ENCODE peak calls at places on chromosomes 7 and 10, in four cellular contexts. K is K562, H is WTC11, N is GM12878. O is an unnamed sample.

GRCh38 chr7:26525413-26526287 is 234.0 kb downstream of the SNX10 start:
- DNase-seq in K (no peak), N (no peak), H (no peak), O (no peak)

GRCh38 chr10:72756674-72757385 is 64.9 kb downstream of the MCU start:
- DNase-seq in N (no peak), H (peak), K (no peak), O (no peak)

GRCh38 chr7:48411619-48412018 is 240.4 kb downstream of the ABCA13 start:
- DNase-seq in H (no peak), K (no peak), N (no peak), O (no peak)

GRCh38 chr7:113840954-113841353 is 77.9 kb downstream of the PPP1R3A start:
- DNase-seq in H (no peak), K (no peak), N (no peak), O (no peak)

GRCh38 chr7:84372155-84372621 is 177.6 kb upstream of the SEMA3A start:
- DNase-seq in N (no peak), K (peak), H (no peak), O (no peak)

GRCh38 chr10:95544783-95545500 is 16.2 kb downstream of the SORBS1 start:
- DNase-seq in N (no peak), K (peak), H (no peak), O (no peak)

GRCh38 chr7:146172112-146172511 is 55.5 kb downstream of the CNTNAP2 start:
- DNase-seq in N (no peak), H (no peak), K (no peak), O (no peak)

GRCh38 chr7:100966542-100967291 is 2.6 kb upstream of the MUC12 start:
- DNase-seq in N (no peak), K (no peak), H (peak), O (no peak)

GRCh38 chr7:74656421-74656910 is 1.1 kb upstream of the GTF2I start:
- DNase-seq in H (peak), N (no peak), K (peak), O (peak)

GRCh38 chr7:2554654-2555053 is 670 bp downstream of the BRAT1 start:
- DNase-seq in N (no peak), K (peak), H (no peak), O (no peak)

GRCh38 chr10:111347386-111348005 is 270.7 kb downstream of the ADRA2A start:
- DNase-seq in K (no peak), N (no peak), H (no peak), O (no peak)

GRCh38 chr7:132919776-132920175 is 162.1 kb downstream of the CHCHD3 start:
- DNase-seq in K (no peak), N (no peak), H (no peak), O (no peak)

GRCh38 chr7:133650067-133650466 is 397.2 kb downstream of the EXOC4 start:
- DNase-seq in N (no peak), K (no peak), H (no peak), O (no peak)

GRCh38 chr7:150755473-150756099 is 18.4 kb downstream of the GIMAP5 start:
- DNase-seq in N (peak), K (no peak), H (no peak), O (no peak)

GRCh38 chr7:84247591-84247990 is 53.0 kb upstream of the SEMA3A start:
- DNase-seq in H (no peak), N (no peak), K (no peak), O (no peak)

GRCh38 chr10:104033966-104034365 is 51.7 kb downstream of the COL17A1 start:
- DNase-seq in K (no peak), N (no peak), H (no peak), O (no peak)

GRCh38 chr7:84529480-84530205 is 335.1 kb upstream of the SEMA3A start:
- DNase-seq in H (no peak), K (no peak), N (no peak), O (no peak)

GRCh38 chr10:61609609-61610166 is 53.0 kb upstream of the CABCOCO1 start:
- DNase-seq in K (no peak), N (no peak), H (no peak), O (no peak)

GRCh38 chr10:101085846-101086245 is 24.1 kb downstream of the KAZALD1 start:
- DNase-seq in H (no peak), K (no peak), N (no peak), O (no peak)

GRCh38 chr10:91495402-91495801 is 85.3 kb downstream of the HECTD2 start:
- DNase-seq in K (no peak), H (no peak), N (no peak), O (no peak)

GRCh38 chr10:58414270-58415041 is 29.2 kb downstream of the TFAM start:
- DNase-seq in N (no peak), K (peak), H (no peak), O (peak)

GRCh38 chr7:148747274-148747673 is 48.6 kb downstream of the CUL1 start:
- DNase-seq in N (no peak), H (peak), K (peak), O (peak)

GRCh38 chr10:93813507-93814465 is 56.0 kb downstream of the LGI1 start:
- DNase-seq in H (peak), N (no peak), K (peak), O (peak)

GRCh38 chr10:93812664-93813338 is 55.1 kb downstream of the LGI1 start:
- DNase-seq in N (no peak), H (no peak), K (no peak), O (no peak)

GRCh38 chr10:93816123-93816747 is 58.5 kb downstream of the LGI1 start:
- DNase-seq in H (peak), N (no peak), K (peak), O (peak)

GRCh38 chr10:93818086-93818485 is 60.4 kb downstream of the LGI1 start:
- DNase-seq in H (no peak), N (no peak), K (no peak), O (no peak)

DNA sequence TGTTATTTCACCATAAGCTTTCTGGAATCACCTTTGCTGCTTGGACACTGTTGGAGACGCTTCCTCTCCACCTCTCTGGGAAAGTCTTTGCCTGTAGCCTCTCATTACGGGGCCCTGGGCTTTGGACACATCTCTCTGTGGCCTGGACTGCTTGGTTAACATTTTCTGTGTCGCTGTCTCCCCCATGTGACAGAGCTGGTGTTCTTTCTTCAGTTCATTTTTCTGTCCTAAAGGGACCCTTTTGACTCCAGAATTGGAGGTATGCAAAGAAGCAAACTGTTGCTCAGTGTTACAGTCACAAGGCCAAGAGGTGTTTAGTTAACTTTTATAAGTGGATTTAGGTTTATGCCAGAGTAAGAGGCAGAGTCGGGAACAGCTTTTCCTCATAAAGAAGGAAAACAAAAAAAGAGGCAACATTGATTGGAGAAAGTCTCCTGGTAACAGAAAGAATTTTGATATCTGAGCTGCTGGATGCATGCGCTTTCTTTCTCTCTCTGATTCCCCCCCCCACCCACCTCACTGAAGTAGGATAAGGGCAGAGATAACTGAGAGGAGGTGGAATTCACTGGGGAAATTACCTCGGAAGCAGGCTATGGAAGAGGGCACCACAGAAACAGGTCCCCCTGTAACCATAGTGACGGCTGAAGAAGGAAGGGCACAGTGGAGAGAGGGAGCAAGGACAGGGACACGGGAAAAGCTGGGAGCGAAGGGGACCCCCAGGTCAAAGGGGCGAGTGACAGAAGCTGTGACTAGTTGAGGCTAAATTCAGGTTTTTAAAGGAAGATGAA is 57.8 kb downstream of the LGI1 start:
- DNase-seq in K (peak), H (peak), N (no peak), O (no peak)
- TF ChIP-seq CREM in K (no peak), H (no peak), N (no peak), O (no peak)

DNA sequence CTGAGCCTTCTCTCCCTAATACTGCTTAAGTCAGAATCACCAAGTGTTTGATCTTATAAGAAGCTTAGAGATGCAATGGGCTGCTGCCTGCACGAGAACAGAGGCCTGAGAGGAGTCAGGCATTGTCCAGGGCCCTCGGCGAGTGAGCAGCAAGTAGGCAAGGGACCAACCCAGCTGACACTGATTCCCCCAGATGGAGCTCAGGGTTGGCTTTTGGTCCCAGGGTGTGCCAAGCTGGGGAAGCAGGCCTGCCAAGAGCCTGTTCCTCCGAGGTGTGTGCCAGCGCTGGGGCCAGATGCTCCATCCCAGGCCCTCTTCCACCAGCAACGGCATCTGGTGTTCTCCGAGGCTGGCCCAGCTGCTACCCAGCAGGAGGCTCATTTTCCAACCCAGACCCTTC is 222.0 kb upstream of the ZMIZ1 start:
- DNase-seq in N (no peak), K (no peak), H (no peak), O (no peak)
- TF ChIP-seq CREM in N (no peak), K (no peak), H (no peak), O (no peak)

DNA sequence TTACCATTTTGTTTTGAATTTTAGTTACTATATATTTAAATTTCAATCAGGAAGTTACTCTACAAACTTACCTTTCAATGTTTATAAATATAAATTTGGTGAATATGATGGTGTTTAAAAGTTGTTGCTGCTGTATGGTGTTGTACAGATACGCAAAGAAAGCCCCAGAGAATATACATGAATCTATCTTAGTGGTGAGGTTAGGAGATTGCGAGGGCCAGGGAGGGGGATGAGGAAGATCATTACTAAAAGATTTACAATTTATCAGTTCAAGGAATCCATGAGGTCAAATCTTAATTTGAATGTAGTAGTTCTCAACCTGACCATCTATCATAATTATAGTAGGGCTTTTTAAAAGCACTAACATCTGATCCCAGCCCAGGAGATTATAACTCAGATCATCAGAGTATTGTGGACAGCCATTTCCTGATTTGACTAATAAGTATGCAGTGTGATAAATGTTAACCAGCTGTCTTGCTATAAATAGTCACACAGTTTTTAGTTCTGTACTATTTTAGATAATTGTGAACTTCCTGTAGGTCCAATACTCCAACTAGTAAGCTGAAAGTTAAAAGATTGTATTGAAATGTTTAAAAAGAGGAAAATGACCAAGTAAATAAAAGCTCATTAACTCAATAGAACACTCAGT is 23.6 kb downstream of the FAM3C start:
- DNase-seq in H (no peak), N (peak), K (no peak), O (no peak)
- TF ChIP-seq CREM in H (no peak), N (peak), K (no peak), O (no peak)

DNA sequence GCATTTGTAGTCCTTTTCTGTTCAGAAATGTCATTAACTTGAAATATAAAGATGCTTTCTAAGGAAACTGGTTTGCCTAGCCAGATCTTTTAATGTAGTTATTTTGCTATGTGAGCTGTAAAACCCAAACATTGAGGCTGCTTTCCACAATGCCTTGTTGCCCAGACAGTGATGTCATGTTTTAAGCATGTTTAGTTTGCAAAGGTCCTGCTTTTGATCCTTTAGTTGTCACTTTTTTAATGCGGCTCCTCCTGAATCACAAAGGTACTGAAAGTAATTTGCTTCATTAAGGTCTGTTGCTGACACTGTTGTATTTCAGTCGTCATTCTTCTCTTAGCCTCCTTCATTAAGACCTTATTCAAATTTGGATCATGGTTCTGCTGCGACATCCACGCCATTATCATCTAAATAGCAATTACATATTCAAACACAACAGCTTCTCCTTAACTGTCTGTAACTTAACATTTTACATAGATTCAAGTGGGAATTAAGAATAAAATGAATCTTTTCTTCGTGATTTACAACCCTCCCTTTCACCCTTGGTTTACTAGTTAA is 10.6 kb downstream of the RPA3 start:
- DNase-seq in K (no peak), H (no peak), N (no peak), O (peak)
- TF ChIP-seq CREM in K (no peak), H (no peak), N (no peak), O (no peak)

GRCh38 chr7:41825927-41826480 is 123.1 kb upstream of the INHBA start:
- DNase-seq in N (no peak), H (no peak), K (no peak), O (no peak)
- TF ChIP-seq CREM in N (no peak), H (no peak), K (no peak), O (no peak)

GRCh38 chr7:55160539-55160938 is 141.7 kb downstream of the EGFR start:
- DNase-seq in N (no peak), H (no peak), K (no peak), O (no peak)
- TF ChIP-seq CREM in N (no peak), H (no peak), K (no peak), O (no peak)

DNA sequence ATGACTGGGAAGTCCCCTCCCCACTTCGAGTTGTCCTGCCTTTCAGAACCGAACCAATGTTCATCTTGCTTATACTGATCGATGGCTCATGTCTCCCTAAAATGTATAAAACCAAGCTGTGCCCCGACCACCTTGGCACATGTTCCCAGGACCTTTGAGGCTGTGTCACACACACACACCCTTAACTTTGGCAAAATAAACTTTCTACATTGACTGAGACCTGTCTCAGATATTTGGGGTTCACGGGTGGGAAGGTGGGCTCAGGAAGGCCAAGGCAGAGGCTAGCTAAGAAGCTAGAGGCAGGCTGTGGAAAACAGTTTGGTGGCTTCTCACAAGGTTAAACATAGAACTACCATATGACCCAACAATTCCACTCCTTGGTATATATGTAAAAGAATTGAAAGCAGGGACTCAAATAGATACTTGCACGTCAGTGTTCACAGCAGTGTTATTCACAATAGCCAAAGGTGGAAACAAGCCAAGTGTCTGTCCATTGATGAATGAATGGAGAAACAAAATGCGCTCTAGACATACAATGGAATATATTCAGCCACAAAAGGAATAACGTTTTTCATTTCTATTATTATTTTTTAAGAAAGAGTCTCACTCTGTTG is 15.4 kb downstream of the PRF1 start:
- DNase-seq in K (no peak), N (peak), H (no peak), O (no peak)
- TF ChIP-seq CREM in K (no peak), N (peak), H (no peak), O (no peak)

DNA sequence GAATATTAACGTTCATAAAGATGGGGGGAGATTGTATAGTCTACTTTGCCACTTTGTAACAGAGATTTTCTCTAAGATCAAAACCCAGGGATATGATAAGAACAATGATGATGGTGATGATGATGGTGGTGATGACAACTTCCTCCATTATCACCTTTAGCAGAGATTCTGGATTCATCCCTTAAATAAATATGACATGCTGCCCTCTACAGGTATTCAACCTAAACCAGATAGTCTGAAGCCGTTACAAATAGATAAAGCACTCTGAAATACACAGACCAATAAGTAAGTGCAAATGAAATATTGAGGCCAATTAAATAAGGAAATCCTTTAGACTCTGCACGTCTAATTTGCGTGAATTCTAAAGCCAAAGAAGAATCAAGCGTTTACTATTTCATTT is 211.5 kb downstream of the CREB5 start:
- DNase-seq in K (no peak), N (no peak), H (no peak), O (no peak)
- TF ChIP-seq CREM in K (no peak), N (no peak), H (no peak), O (no peak)

GRCh38 chr7:29565982-29566746 is 2.5 kb downstream of the PRR15 start:
- DNase-seq in H (no peak), N (no peak), K (no peak), O (no peak)
- TF ChIP-seq CREM in H (no peak), N (no peak), K (no peak), O (no peak)

GRCh38 chr7:155011081-155011480 is 8.2 kb upstream of the PAXIP1 start:
- DNase-seq in N (no peak), K (no peak), H (no peak), O (no peak)

GRCh38 chr7:155007947-155008346 is 5.0 kb upstream of the PAXIP1 start:
- DNase-seq in K (peak), H (peak), N (no peak), O (peak)

DNA sequence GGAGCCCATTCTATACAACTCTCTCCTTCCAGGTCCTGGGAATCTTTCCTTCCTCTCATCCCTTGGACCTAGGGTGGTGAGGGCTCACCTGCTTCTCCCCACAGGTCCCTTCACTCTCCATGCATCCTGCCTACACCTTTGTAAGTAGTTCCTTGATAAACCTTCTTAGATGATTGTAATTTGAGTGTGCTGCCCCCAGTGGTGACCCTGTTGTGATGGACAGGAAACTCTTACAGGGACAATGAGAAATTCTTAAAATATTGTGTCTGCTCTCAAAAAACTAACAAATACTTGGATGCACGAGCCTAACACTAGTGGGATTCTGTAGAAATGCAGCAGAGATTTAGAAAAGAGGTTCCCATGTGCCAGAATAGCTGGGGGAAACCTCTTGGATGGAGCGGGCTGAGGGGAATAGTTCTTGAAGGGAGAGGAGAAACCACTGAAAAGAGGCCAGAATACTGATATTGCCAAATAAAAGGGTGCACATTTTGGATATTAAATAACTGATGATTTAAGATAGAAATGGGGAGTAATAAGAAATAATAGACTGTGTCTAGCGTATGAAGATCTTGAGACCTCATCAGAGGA is 6.7 kb upstream of the PAXIP1 start:
- DNase-seq in N (no peak), K (peak), H (peak), O (peak)
- TF ChIP-seq CREM in N (no peak), K (no peak), H (no peak), O (no peak)